ENCODE peak calls at places on chromosomes 13 and 19, in ten cellular contexts. E is NCI-H1105; P is H7; D is B cell; O is activated CD4-positive, alpha-beta T cell treated with anti-CD3 and anti-CD28 coated beads for 24 hours; I is activated CD8-positive, alpha-beta memory T cell treated with anti-CD3 and anti-CD28 coated beads, Interleukin-2, amount 50 U/mL, for 4 hours; W is stimulated activated CD4-positive, alpha-beta T cell treated with anti-CD3 and anti-CD28 coated beads, Interleukin-4, amount 100 ng/mL, for 1 hour; H is suprapubic skin; M is nucleus accumbens; Y is activated naive CD8-positive, alpha-beta T cell treated with anti-CD3 and anti-CD28 coated beads, Interleukin-2, amount 50 U/mL, for 24 hours. F is an unnamed sample.

GRCh38 chr13:23703241-23703640 is 133.0 kb downstream of the TNFRSF19 start:
- DNase-seq in E (no peak), P (no peak), D (no peak), O (no peak), I (no peak), W (no peak), H (no peak), M (no peak), Y (no peak), F (no peak)

GRCh38 chr19:38739440-38740251 is 4.6 kb downstream of the CAPN12 start:
- DNase-seq in E (no peak), P (peak; percentile 26), D (no peak), O (no peak), I (no peak), W (no peak), H (no peak), M (no peak), Y (peak; percentile 27), F (no peak)

GRCh38 chr19:38417544-38418506 is 8.2 kb downstream of the RASGRP4 start:
- DNase-seq in E (peak; percentile 60), P (peak; percentile 96), D (peak; percentile 78), O (peak; percentile 31), I (peak; percentile 50), W (peak; percentile 59), H (peak; percentile 74), M (no peak), Y (peak; percentile 69), F (no peak)

GRCh38 chr19:34480491-34480890 is 1.1 kb upstream of the WTIP start:
- DNase-seq in E (no peak), P (no peak), D (no peak), O (no peak), I (no peak), W (no peak), H (peak; percentile 57), M (no peak), Y (no peak), F (no peak)

GRCh38 chr13:107466326-107466725 is 749.0 kb downstream of the LIG4 start:
- DNase-seq in E (no peak), P (no peak), D (no peak), O (no peak), I (no peak), W (no peak), H (no peak), M (no peak), Y (no peak), F (no peak)

GRCh38 chr19:17303940-17304267 is 679 bp upstream of the ABHD8 start:
- DNase-seq in E (no peak), P (no peak), D (no peak), O (no peak), I (no peak), W (no peak), H (no peak), M (no peak), Y (no peak), F (no peak)

GRCh38 chr19:18789883-18790565 is 1.1 kb downstream of the COMP start:
- DNase-seq in E (peak; percentile 43), P (peak; percentile 97), D (peak; percentile 73), O (peak; percentile 6), I (no peak), W (peak; percentile 39), H (no peak), M (no peak), Y (peak; percentile 31), F (no peak)

GRCh38 chr13:91212229-91212628 is 135.3 kb upstream of the MIR17HG start:
- DNase-seq in E (no peak), P (no peak), D (no peak), O (no peak), I (no peak), W (no peak), H (no peak), M (no peak), Y (no peak), F (no peak)

GRCh38 chr19:4115050-4115817 is 8.7 kb downstream of the MAP2K2 start:
- DNase-seq in E (no peak), P (peak; percentile 35), D (peak; percentile 66), O (no peak), I (peak; percentile 51), W (peak; percentile 45), H (no peak), M (peak; percentile 17), Y (peak; percentile 50), F (peak; percentile 94)

GRCh38 chr19:56177564-56178243 is 1.9 kb downstream of the GALP start:
- DNase-seq in E (no peak), P (no peak), D (no peak), O (no peak), I (no peak), W (no peak), H (no peak), M (no peak), Y (no peak), F (no peak)

GRCh38 chr19:35344511-35345031 is 3.1 kb upstream of the FFAR1 start:
- DNase-seq in E (no peak), P (peak; percentile 28), D (no peak), O (no peak), I (no peak), W (no peak), H (peak; percentile 36), M (no peak), Y (no peak), F (no peak)

GRCh38 chr19:6842871-6843607 is 44.3 kb upstream of the ADGRE1 start:
- DNase-seq in E (no peak), P (no peak), D (no peak), O (no peak), I (no peak), W (no peak), H (no peak), M (no peak), Y (no peak), F (no peak)

GRCh38 chr19:13872695-13873389 is 4.1 kb upstream of the NANOS3 start:
- DNase-seq in E (peak; percentile 40), P (peak; percentile 96), D (peak; percentile 65), O (no peak), I (peak; percentile 54), W (no peak), H (no peak), M (no peak), Y (peak; percentile 47), F (no peak)

GRCh38 chr13:113402471-113403254 is 38.7 kb upstream of the GRTP1 start:
- DNase-seq in E (no peak), P (peak; percentile 65), D (no peak), O (no peak), I (no peak), W (no peak), H (no peak), M (no peak), Y (no peak), F (no peak)

GRCh38 chr13:74132152-74132767 is 1.9 kb downstream of the KLF12 start:
- DNase-seq in E (no peak), P (no peak), D (peak; percentile 43), O (no peak), I (no peak), W (no peak), H (no peak), M (no peak), Y (no peak), F (no peak)

GRCh38 chr13:94595006-94595942 is 678 bp downstream of the TGDS start:
- DNase-seq in E (no peak), P (peak; percentile 36), D (peak; percentile 26), O (no peak), I (peak; percentile 26), W (peak; percentile 36), H (no peak), M (peak; percentile 38), Y (peak; percentile 37), F (no peak)

GRCh38 chr19:49635530-49636229 is 4.3 kb downstream of the RRAS start:
- DNase-seq in E (no peak), P (peak; percentile 65), D (no peak), O (no peak), I (no peak), W (no peak), H (no peak), M (no peak), Y (no peak), F (no peak)

GRCh38 chr13:40619479-40619814 is 47.0 kb downstream of the FOXO1 start:
- DNase-seq in E (no peak), P (no peak), D (no peak), O (no peak), I (no peak), W (no peak), H (no peak), M (no peak), Y (no peak), F (no peak)

GRCh38 chr13:105159794-105160193 is 1375.7 kb downstream of the EFNB2 start:
- DNase-seq in E (peak; percentile 80), P (no peak), D (no peak), O (no peak), I (no peak), W (no peak), H (no peak), M (no peak), Y (no peak), F (no peak)

GRCh38 chr13:105948143-105948542 is 587.3 kb downstream of the EFNB2 start:
- DNase-seq in E (no peak), P (no peak), D (no peak), O (no peak), I (no peak), W (no peak), H (no peak), M (no peak), Y (no peak), F (no peak)

GRCh38 chr19:7628589-7629311 is 595 bp downstream of the XAB2 start:
- DNase-seq in E (no peak), P (no peak), D (no peak), O (no peak), I (no peak), W (no peak), H (no peak), M (no peak), Y (no peak), F (no peak)

GRCh38 chr13:29496241-29496712 is 99.2 kb downstream of the SLC7A1 start:
- DNase-seq in E (no peak), P (no peak), D (peak; percentile 68), O (no peak), I (no peak), W (no peak), H (no peak), M (no peak), Y (no peak), F (peak; percentile 88)

GRCh38 chr19:32453736-32454135 is 48.2 kb downstream of the DPY19L3 start:
- DNase-seq in E (no peak), P (no peak), D (no peak), O (no peak), I (no peak), W (no peak), H (no peak), M (no peak), Y (no peak), F (no peak)

GRCh38 chr19:33905937-33906577 is 109.4 kb downstream of the KCTD15 start:
- DNase-seq in E (peak; percentile 3), P (peak; percentile 93), D (peak; percentile 15), O (no peak), I (no peak), W (peak; percentile 10), H (peak; percentile 88), M (no peak), Y (peak; percentile 8), F (no peak)

GRCh38 chr19:10551698-10552301 is 8.1 kb downstream of the ATG4D start:
- DNase-seq in E (no peak), P (peak; percentile 74), D (no peak), O (no peak), I (peak; percentile 48), W (peak; percentile 37), H (no peak), M (no peak), Y (peak; percentile 52), F (no peak)

GRCh38 chr19:35155441-35155840 is 906 bp downstream of the FXYD5 start:
- DNase-seq in E (no peak), P (no peak), D (peak; percentile 34), O (no peak), I (peak; percentile 40), W (peak; percentile 37), H (no peak), M (no peak), Y (peak; percentile 52), F (no peak)

F was measured in posterior cingulate gyrus.